ENCODE peak calls at places on chromosomes 2 and 18, in eight cellular contexts. S is Peyer's patch, W is colonic mucosa, Q is mesothelial cell of epicardium, M is HCT116, J is left lung, C is AG09319, R is nephron progenitor cell. I is an unnamed sample.
A peak's percentile ranks its signal among the peaks of the same experiment; 100 is the strongest.

GRCh38 chr2:238847841-238848565 is at the start of gene TWIST2:
- DNase-seq in C (peak; percentile 96), Q (no peak), W (peak; percentile 54), S (peak; percentile 28), R (peak; percentile 72), M (no peak), J (peak; percentile 74), I (peak; percentile 60)

GRCh38 chr2:3636586-3637310 is 21.3 kb upstream of the ALLC start:
- DNase-seq in Q (no peak), W (no peak), C (no peak), S (no peak), M (no peak), R (no peak), J (no peak), I (no peak)

GRCh38 chr2:232897971-232898408 is 27.9 kb downstream of the SNORC start:
- DNase-seq in Q (no peak), M (no peak), J (no peak), C (no peak), R (no peak), W (no peak), S (no peak), I (no peak)

GRCh38 chr2:7012141-7012809 is 95.1 kb downstream of the RNF144A start:
- DNase-seq in R (no peak), W (no peak), M (no peak), J (no peak), Q (no peak), C (no peak), S (no peak), I (no peak)

GRCh38 chr18:4758980-4759379 is 303.9 kb upstream of the DLGAP1 start:
- DNase-seq in M (no peak), C (no peak), R (no peak), S (no peak), Q (no peak), W (no peak), J (no peak), I (no peak)

GRCh38 chr2:221120643-221121042 is 451.5 kb downstream of the EPHA4 start:
- DNase-seq in Q (no peak), W (no peak), R (no peak), S (no peak), M (no peak), C (no peak), J (no peak), I (no peak)

GRCh38 chr18:70659026-70659726 is 370.3 kb downstream of the SOCS6 start:
- DNase-seq in Q (no peak), M (no peak), C (no peak), S (peak; percentile 39), J (no peak), R (no peak), W (no peak), I (no peak)

GRCh38 chr2:16135196-16135912 is 195.0 kb downstream of the MYCN start:
- DNase-seq in R (no peak), M (no peak), W (no peak), Q (no peak), C (no peak), J (no peak), S (no peak), I (no peak)

GRCh38 chr2:73925853-73926492 is 707 bp upstream of the DGUOK start:
- DNase-seq in S (no peak), M (no peak), W (peak; percentile 91), C (no peak), J (no peak), R (no peak), Q (no peak), I (no peak)

GRCh38 chr2:23513881-23514793 is 129.2 kb downstream of the KLHL29 start:
- DNase-seq in Q (no peak), C (no peak), S (no peak), J (no peak), M (no peak), R (no peak), W (no peak), I (peak; percentile 3)

GRCh38 chr2:172693529-172694185 is 42.0 kb upstream of the RAPGEF4 start:
- DNase-seq in C (no peak), Q (no peak), M (no peak), W (no peak), S (no peak), R (no peak), J (no peak), I (no peak)

DNA sequence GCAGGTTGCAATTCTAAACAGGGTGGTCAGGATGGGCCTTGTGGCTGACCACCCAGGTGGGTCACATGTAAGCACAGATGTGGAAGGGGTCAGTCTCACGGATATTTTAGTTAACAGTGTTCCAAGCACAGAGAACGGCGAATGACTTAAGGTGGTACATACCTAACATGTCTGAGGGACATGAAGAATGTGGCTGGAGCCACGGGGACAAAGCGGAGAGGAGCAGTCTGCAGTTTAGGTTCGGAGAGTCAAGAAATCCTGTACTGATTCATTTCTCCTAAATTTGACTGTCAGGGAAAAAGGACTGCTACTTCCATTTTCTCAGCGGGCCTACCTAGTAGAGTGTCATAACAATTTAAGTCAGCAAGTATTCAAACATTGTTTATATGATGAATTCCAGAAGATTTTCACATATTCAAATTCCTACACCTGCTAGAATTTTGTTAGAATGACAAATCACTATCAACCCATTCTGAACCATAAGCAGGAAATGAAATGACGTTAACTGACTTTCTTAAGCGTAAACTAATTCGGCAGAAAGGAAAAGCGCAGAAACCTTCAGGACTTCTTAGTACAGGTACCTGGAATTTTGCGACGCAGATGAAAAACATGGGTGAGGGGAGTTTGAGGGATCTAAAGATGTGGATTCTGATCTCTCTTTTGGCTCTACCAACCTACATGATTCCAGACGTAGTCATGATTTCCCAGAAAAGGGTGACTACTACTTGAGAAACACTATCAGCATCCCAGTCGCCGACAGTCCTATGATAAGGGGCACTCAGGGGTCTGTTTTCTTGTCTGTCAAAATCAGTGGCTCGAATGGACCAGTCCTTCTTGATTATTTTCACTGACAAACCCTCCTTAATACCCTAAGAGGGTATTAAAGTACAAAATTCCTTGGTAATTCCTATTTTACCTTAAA is 41.3 kb downstream of the PTPN2 start:
- DNase-seq in R (no peak), M (no peak), Q (no peak), C (no peak), J (no peak), S (no peak), W (no peak), I (no peak)
- TF ChIP-seq CTCF in R (no peak), M (no peak), Q (no peak), C (no peak), J (no peak), S (no peak), W (no peak), I (no peak)

GRCh38 chr2:20189299-20189931 is 35.5 kb downstream of the SDC1 start:
- DNase-seq in R (no peak), S (no peak), M (no peak), W (no peak), Q (no peak), C (no peak), J (no peak), I (no peak)

GRCh38 chr2:20190170-20190569 is 34.8 kb downstream of the SDC1 start:
- DNase-seq in J (no peak), Q (no peak), S (no peak), W (no peak), C (no peak), R (no peak), M (no peak), I (no peak)

GRCh38 chr2:20192781-20193180 is 32.1 kb downstream of the SDC1 start:
- DNase-seq in J (no peak), R (no peak), C (no peak), W (no peak), M (no peak), S (no peak), Q (no peak), I (no peak)

GRCh38 chr2:20191714-20192569 is 33.0 kb downstream of the SDC1 start:
- DNase-seq in J (no peak), M (no peak), W (no peak), S (no peak), C (no peak), R (no peak), Q (no peak), I (no peak)

GRCh38 chr2:20190862-20191713 is 33.8 kb downstream of the SDC1 start:
- DNase-seq in J (no peak), C (no peak), R (peak; percentile 55), W (peak; percentile 86), M (no peak), Q (no peak), S (no peak), I (no peak)
- TF ChIP-seq CTCF in J (peak; percentile 20), C (peak; percentile 23), R (peak; percentile 29), W (no peak), M (no peak), Q (no peak), S (peak; percentile 66), I (no peak)

DNA sequence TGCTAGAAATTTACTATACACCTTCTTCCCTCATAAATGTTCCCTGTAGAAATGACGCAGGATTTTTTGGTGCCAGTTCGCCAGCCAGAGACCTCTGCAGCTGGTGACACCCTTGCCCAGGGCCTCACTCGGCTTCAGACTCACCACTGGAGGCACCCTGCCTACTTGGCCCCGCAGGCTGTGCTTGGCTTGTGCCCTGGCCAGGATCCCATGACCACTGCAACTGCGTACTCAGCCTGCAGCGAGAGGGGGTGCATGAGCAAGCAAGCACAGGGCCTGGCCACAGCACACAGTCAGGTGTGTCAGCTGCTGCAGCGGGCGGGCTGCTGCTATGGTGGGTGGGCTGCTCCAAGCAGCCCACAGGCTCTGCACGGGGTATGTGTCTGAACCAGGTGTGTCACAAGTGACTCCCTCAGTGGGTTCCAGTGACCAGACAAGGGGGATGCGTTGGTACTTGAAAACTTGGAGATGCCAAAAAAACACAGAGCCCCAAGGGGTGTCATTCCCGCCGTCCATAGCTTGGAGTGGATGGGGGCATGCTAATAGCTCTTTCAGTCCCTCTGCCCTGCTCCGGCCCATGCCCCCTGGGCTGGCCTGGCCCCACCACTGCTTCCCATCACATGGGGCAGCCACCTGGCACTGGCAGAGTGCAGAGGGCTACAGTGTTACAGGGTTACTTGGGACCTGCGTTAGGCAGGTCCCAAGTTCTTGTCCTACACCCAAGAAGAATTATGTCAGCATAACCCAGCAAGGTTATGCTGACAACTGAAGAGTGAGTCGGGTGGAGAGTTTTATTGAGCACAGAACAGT is 46.6 kb upstream of the TANC1 start:
- DNase-seq in W (no peak), C (no peak), J (no peak), R (no peak), Q (no peak), M (no peak), S (no peak), I (no peak)
- TF ChIP-seq CTCF in W (no peak), C (no peak), J (no peak), R (no peak), Q (no peak), M (no peak), S (no peak), I (no peak)

GRCh38 chr2:227130636-227131035 is 33.4 kb downstream of the COL4A4 start:
- DNase-seq in S (no peak), Q (no peak), R (no peak), W (no peak), M (no peak), J (no peak), C (no peak), I (no peak)

GRCh38 chr2:227127236-227127635 is 36.8 kb downstream of the COL4A4 start:
- DNase-seq in J (no peak), C (no peak), S (no peak), M (no peak), Q (no peak), R (no peak), W (no peak), I (no peak)

GRCh38 chr2:227123697-227124096 is 40.3 kb downstream of the COL4A4 start:
- DNase-seq in J (no peak), M (no peak), S (no peak), R (no peak), W (no peak), Q (no peak), C (no peak), I (no peak)

GRCh38 chr2:227125506-227125905 is 38.5 kb downstream of the COL4A4 start:
- DNase-seq in S (no peak), W (no peak), R (peak; percentile 22), J (no peak), Q (no peak), M (no peak), C (no peak), I (peak; percentile 58)
- TF ChIP-seq CTCF in S (no peak), W (no peak), R (no peak), J (no peak), Q (no peak), M (peak; percentile 61), C (no peak), I (no peak)

I was measured in glutamatergic neuron.